ENCODE peak calls at places on chromosome 3, in four cellular contexts. E, Q, I and H are unnamed samples. For H3K9me3, the result is how much of the 10 kb centered on the place peaks cover.

GRCh38 chr3:113695818-113696645 is at the start of gene USF3:
- DNase-seq in E (peak), Q (peak), I (peak), H (peak)

GRCh38 chr3:162165346-162165745 is 668.7 kb downstream of the OTOL1 start:
- DNase-seq in Q (no peak), E (no peak), I (no peak), H (no peak)

GRCh38 chr3:126356373-126357298 is 572 bp downstream of the KLF15 start:
- DNase-seq in I (no peak), E (peak), Q (no peak), H (peak)

GRCh38 chr3:4976109-4976508 is 3.1 kb upstream of the BHLHE40 start:
- DNase-seq in E (peak), I (peak), Q (no peak), H (no peak)

GRCh38 chr3:142374687-142375086 is 73.2 kb downstream of the XRN1 start:
- DNase-seq in I (no peak), E (no peak), Q (no peak), H (no peak)

GRCh38 chr3:52693071-52693470 is 7.2 kb downstream of the GNL3 start:
- DNase-seq in I (no peak), E (no peak), Q (no peak), H (no peak)

GRCh38 chr3:8629151-8630021 is 15.2 kb downstream of the SSUH2 start:
- DNase-seq in I (no peak), E (no peak), Q (no peak), H (no peak)

GRCh38 chr3:37984051-37984450 is 6.5 kb upstream of the VILL start:
- DNase-seq in E (no peak), Q (no peak), I (no peak), H (peak)

GRCh38 chr3:172256101-172256687 is 192.1 kb downstream of the GHSR start:
- DNase-seq in Q (no peak), I (no peak), E (peak), H (no peak)

GRCh38 chr3:66655673-66656072 is 154.9 kb upstream of the LRIG1 start:
- DNase-seq in E (no peak), Q (no peak), I (no peak), H (no peak)

GRCh38 chr3:185363662-185364203 is 797 bp downstream of the MAP3K13 start:
- DNase-seq in E (no peak), I (no peak), Q (no peak), H (no peak)

GRCh38 chr3:29643034-29643425 is 362.2 kb downstream of the RBMS3 start:
- DNase-seq in E (no peak), I (no peak), Q (no peak), H (no peak)

GRCh38 chr3:129563332-129563731 is 20.4 kb downstream of the H1-8 start:
- DNase-seq in Q (no peak), I (no peak), E (no peak), H (no peak)

GRCh38 chr3:143648218-143648617 is 200.1 kb downstream of the SLC9A9 start:
- DNase-seq in I (no peak), Q (no peak), E (no peak), H (no peak)

GRCh38 chr3:14424711-14425573 is 22.5 kb downstream of the SLC6A6 start:
- DNase-seq in E (no peak), I (peak), Q (peak), H (no peak)

DNA sequence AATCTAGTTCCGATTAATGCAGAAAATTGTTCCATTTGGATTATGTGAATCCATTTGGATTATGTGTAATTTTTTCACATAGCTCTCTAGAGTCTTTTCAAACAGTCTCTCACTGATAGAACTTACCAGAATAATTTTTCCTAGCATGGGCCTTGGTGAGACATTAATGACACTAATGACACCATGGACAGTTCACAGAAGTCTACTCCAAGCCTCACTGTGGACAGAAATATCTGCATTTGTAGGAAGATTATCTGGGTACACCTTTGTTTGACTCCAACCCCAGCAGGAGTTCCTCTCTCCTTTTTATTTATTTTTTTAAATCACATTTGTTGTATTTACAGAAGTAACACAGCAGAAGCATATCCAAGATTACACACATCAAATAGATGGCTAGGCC is 27.9 kb downstream of the AADACL2 start:
- DNase-seq in Q (no peak), E (no peak), I (no peak), H (no peak)
- H3K9me3 ChIP-seq in Q (under half), E (under half), I (under half), H (under half)

DNA sequence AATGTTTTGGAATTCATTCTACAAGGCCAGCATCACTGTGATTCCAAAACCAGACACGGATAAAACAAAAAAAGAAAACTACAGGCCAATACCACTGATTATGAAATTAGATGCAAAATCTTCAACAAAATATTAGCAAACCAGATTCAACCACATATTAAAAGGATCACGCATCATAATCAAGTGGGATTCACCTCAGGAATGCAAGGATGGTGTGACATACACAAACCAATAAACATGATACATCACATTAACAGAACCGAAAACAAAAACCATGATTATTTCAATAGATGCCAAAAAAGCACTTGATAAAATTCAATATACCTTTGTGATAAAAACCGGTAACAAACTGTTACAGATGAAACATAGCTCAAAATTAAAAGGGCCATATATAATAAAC is 48.9 kb downstream of the DLG1 start:
- DNase-seq in Q (no peak), E (no peak), I (no peak), H (no peak)
- H3K9me3 ChIP-seq in Q (under half), E (under half), I (under half), H (under half)

GRCh38 chr3:76456322-76456721 is 583.6 kb upstream of the ROBO2 start:
- DNase-seq in E (no peak), I (no peak), Q (no peak), H (no peak)
- H3K9me3 ChIP-seq in E (under half), I (under half), Q (under half), H (under half)

DNA sequence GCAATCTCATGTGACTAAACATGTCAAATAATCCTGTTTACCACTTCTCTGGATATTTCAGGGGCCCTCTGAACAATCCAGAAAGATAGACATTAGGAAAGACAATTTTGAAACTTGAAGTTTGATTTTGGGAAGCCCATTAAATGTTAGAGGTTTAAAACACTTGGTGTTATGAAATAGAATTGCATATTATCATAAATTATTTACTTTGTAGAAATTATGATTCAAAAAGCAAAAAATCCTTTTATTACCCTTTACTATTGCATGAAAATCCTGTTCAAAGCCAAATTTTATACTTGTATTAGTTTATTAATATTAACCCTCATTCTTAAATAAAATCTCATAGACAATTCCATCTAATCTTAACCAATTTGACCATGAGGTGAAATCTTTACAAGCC is 1091.5 kb upstream of the ALCAM start:
- DNase-seq in I (no peak), Q (no peak), E (no peak), H (no peak)
- H3K9me3 ChIP-seq in I (under half), Q (under half), E (under half), H (under half)

GRCh38 chr3:44499149-44499898 is 21.9 kb upstream of the ZNF445 start:
- DNase-seq in E (no peak), Q (no peak), I (no peak), H (no peak)
- H3K9me3 ChIP-seq in E (under half), Q (under half), I (under half), H (under half)

GRCh38 chr3:134522541-134522940 is 36.7 kb downstream of the CEP63 start:
- DNase-seq in E (no peak), Q (no peak), I (no peak), H (no peak)
- H3K9me3 ChIP-seq in E (under half), Q (under half), I (under half), H (under half)